ENCODE peak calls at places on chromosomes 7 and 10, in eight cellular contexts. X is brain microvascular endothelial cell; T is hepatocyte; S is upper lobe of left lung; F is naive thymus-derived CD4-positive, alpha-beta T cell; R is sigmoid colon; J is suprapubic skin; C is cardiac muscle cell. I is an unnamed sample.

GRCh38 chr10:43605850-43606322 is 352 bp upstream of the ZNF485 start:
- DNase-seq in X (no peak), T (no peak), S (no peak), F (no peak), R (no peak), J (no peak), C (no peak), I (no peak)

GRCh38 chr10:11017575-11018425 is at the start of gene CELF2:
- DNase-seq in X (no peak), T (peak), S (peak), F (peak), R (peak), J (peak), C (peak), I (peak)

GRCh38 chr7:30348083-30348560 is 63.7 kb downstream of the ZNRF2 start:
- DNase-seq in X (peak), T (peak), S (no peak), F (peak), R (no peak), J (no peak), C (peak), I (no peak)

GRCh38 chr10:78589687-78590086 is 479.1 kb upstream of the ZMIZ1 start:
- DNase-seq in X (no peak), T (peak), S (no peak), F (no peak), R (no peak), J (no peak), C (no peak), I (no peak)

GRCh38 chr10:33331020-33331557 is 3.4 kb downstream of the NRP1 start:
- DNase-seq in X (no peak), T (no peak), S (no peak), F (no peak), R (no peak), J (no peak), C (no peak), I (no peak)

GRCh38 chr7:30422922-30423321 is 55.7 kb downstream of the NOD1 start:
- DNase-seq in X (peak), T (no peak), S (no peak), F (no peak), R (peak), J (no peak), C (peak), I (no peak)

GRCh38 chr7:5636914-5637313 is 144.5 kb downstream of the RNF216 start:
- DNase-seq in X (peak), T (peak), S (no peak), F (no peak), R (peak), J (peak), C (peak), I (no peak)

GRCh38 chr10:11472158-11472753 is 139.2 kb downstream of the USP6NL start:
- DNase-seq in X (peak), T (peak), S (no peak), F (peak), R (peak), J (no peak), C (peak), I (peak)

GRCh38 chr7:52955522-52955921 is 79.9 kb upstream of the POM121L12 start:
- DNase-seq in X (no peak), T (no peak), S (no peak), F (no peak), R (no peak), J (no peak), C (no peak), I (no peak)

GRCh38 chr7:36532981-36533499 is 143.4 kb downstream of the ANLN start:
- DNase-seq in X (no peak), T (no peak), S (no peak), F (no peak), R (no peak), J (peak), C (no peak), I (no peak)
- H3K27ac ChIP-seq in X (no peak), T (no peak), S (no peak), F (no peak), R (no peak), J (no peak), C (no peak), I (no peak)

GRCh38 chr10:49827297-49827696 is 65.2 kb upstream of the OGDHL start:
- DNase-seq in X (no peak), T (no peak), S (no peak), F (no peak), R (no peak), J (no peak), C (no peak), I (no peak)
- H3K27ac ChIP-seq in X (no peak), T (no peak), S (no peak), F (no peak), R (no peak), J (no peak), C (no peak), I (no peak)

GRCh38 chr7:135573541-135573940 is 15.8 kb downstream of the NUP205 start:
- DNase-seq in X (no peak), T (no peak), S (no peak), F (no peak), R (no peak), J (no peak), C (no peak), I (no peak)
- H3K27ac ChIP-seq in X (no peak), T (no peak), S (no peak), F (no peak), R (no peak), J (no peak), C (no peak), I (no peak)

GRCh38 chr10:114243661-114244060 is 4.6 kb downstream of the VWA2 start:
- DNase-seq in X (no peak), T (no peak), S (no peak), F (no peak), R (no peak), J (no peak), C (no peak), I (no peak)
- H3K27ac ChIP-seq in X (no peak), T (no peak), S (no peak), F (no peak), R (no peak), J (no peak), C (no peak), I (no peak)

GRCh38 chr7:134940711-134941110 is 45.6 kb upstream of the AGBL3 start:
- DNase-seq in X (no peak), T (no peak), S (no peak), F (no peak), R (no peak), J (no peak), C (no peak), I (no peak)

GRCh38 chr7:134936893-134937520 is 49.3 kb upstream of the AGBL3 start:
- DNase-seq in X (no peak), T (no peak), S (no peak), F (no peak), R (no peak), J (no peak), C (no peak), I (no peak)

GRCh38 chr7:134939136-134939535 is 47.2 kb upstream of the AGBL3 start:
- DNase-seq in X (no peak), T (no peak), S (no peak), F (no peak), R (no peak), J (no peak), C (no peak), I (no peak)

GRCh38 chr7:134935701-134936100 is 50.6 kb upstream of the AGBL3 start:
- DNase-seq in X (no peak), T (no peak), S (no peak), F (no peak), R (no peak), J (no peak), C (no peak), I (no peak)

GRCh38 chr7:134938141-134938540 is 48.2 kb upstream of the AGBL3 start:
- DNase-seq in X (no peak), T (no peak), S (no peak), F (no peak), R (no peak), J (no peak), C (no peak), I (no peak)
- H3K27ac ChIP-seq in X (no peak), T (peak), S (no peak), F (no peak), R (peak), J (no peak), C (no peak), I (no peak)

GRCh38 chr7:98133181-98133580 is 26.5 kb downstream of the LMTK2 start:
- DNase-seq in X (peak), T (no peak), S (no peak), F (peak), R (no peak), J (no peak), C (peak), I (no peak)
- H3K27ac ChIP-seq in X (no peak), T (peak), S (no peak), F (no peak), R (no peak), J (no peak), C (no peak), I (no peak)

I was measured in iPS DF 6.9.